ENCODE peak calls at places on chromosomes 1 and 21, in seven cellular contexts. Z is left ventricle myocardium inferior, L is right lobe of liver, T is GM12878, A is keratinocyte, F is BE2C, B is ovary. G is an unnamed sample. For H3K4me1, the result is how much of the 10 kb centered on the place peaks cover.

GRCh38 chr1:235649722-235650163 is at the start of gene GNG4:
- DNase-seq in Z (no peak), L (no peak), T (no peak), A (no peak), F (peak), B (peak), G (no peak)

GRCh38 chr1:246801241-246802020 is 77.2 kb downstream of the SCCPDH start:
- DNase-seq in Z (no peak), L (no peak), T (no peak), A (no peak), F (peak), B (no peak), G (no peak)

GRCh38 chr1:64624446-64624766 is 120.5 kb upstream of the RAVER2 start:
- DNase-seq in Z (no peak), L (no peak), T (no peak), A (no peak), F (no peak), B (no peak), G (peak)

GRCh38 chr21:41576010-41576615 is 68.2 kb upstream of the TMPRSS2 start:
- DNase-seq in Z (no peak), L (no peak), T (no peak), A (no peak), F (no peak), B (no peak), G (no peak)

GRCh38 chr1:162230096-162230495 is 146.6 kb downstream of the SPATA46 start:
- DNase-seq in Z (peak), L (peak), T (no peak), A (no peak), F (peak), B (no peak), G (no peak)

GRCh38 chr1:248373761-248374160 is 1.8 kb upstream of the OR2T6 start:
- DNase-seq in Z (no peak), L (no peak), T (no peak), A (no peak), F (no peak), B (no peak), G (no peak)

GRCh38 chr1:20158358-20159070 is 19.4 kb downstream of the PLA2G2F start:
- DNase-seq in Z (no peak), L (no peak), T (no peak), A (no peak), F (no peak), B (no peak), G (no peak)

GRCh38 chr1:236978740-236979139 is 25.5 kb downstream of the MT1HL1 start:
- DNase-seq in Z (no peak), L (no peak), T (no peak), A (no peak), F (no peak), B (no peak), G (no peak)

GRCh38 chr1:46488343-46489168 is 1.1 kb upstream of the DMBX1 start:
- DNase-seq in Z (no peak), L (peak), T (no peak), A (no peak), F (no peak), B (no peak), G (no peak)

DNA sequence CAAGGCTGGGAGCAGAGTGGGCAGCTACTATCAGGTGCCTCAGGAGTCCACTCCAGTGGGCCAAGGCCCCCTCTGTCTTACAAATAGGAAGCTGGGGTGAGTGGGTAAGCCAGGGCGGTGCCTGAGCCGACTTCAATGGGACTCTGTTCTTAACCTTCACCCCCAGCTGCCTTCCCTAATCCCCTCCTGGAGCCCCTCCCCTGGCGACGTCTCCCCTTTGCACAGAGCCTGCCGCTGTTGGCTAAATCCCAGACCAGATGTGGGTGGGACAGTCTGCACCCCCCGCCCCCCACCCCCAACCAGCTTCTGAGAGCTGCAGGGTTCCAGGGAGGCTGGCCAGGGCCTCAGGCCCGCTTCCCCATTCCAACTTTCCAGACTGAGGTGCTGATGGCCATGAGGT is 6.6 kb downstream of the COL8A2 start:
- DNase-seq in Z (no peak), L (no peak), T (no peak), A (no peak), F (no peak), B (no peak), G (no peak)
- H3K4me1 ChIP-seq in Z (under half), L (under half), T (under half), A (under half), F (under half), B (under half), G (half or more)

GRCh38 chr1:1236945-1237873 is 5.2 kb downstream of the B3GALT6 start:
- DNase-seq in Z (no peak), L (no peak), T (no peak), A (no peak), F (no peak), B (no peak), G (no peak)
- TF ChIP-seq CTCF in Z (no peak), L (no peak), T (no peak), A (no peak), F (no peak), B (no peak), G (no peak)

GRCh38 chr21:42670058-42670830 is 16.8 kb downstream of the PDE9A start:
- DNase-seq in Z (no peak), L (no peak), T (no peak), A (no peak), F (no peak), B (no peak), G (no peak)

GRCh38 chr21:42668193-42668592 is 14.8 kb downstream of the PDE9A start:
- DNase-seq in Z (no peak), L (no peak), T (no peak), A (no peak), F (no peak), B (no peak), G (no peak)

GRCh38 chr21:42669069-42669468 is 15.6 kb downstream of the PDE9A start:
- DNase-seq in Z (peak), L (no peak), T (no peak), A (no peak), F (no peak), B (peak), G (no peak)

GRCh38 chr21:42666918-42667317 is 13.5 kb downstream of the PDE9A start:
- DNase-seq in Z (no peak), L (no peak), T (no peak), A (no peak), F (no peak), B (no peak), G (no peak)

DNA sequence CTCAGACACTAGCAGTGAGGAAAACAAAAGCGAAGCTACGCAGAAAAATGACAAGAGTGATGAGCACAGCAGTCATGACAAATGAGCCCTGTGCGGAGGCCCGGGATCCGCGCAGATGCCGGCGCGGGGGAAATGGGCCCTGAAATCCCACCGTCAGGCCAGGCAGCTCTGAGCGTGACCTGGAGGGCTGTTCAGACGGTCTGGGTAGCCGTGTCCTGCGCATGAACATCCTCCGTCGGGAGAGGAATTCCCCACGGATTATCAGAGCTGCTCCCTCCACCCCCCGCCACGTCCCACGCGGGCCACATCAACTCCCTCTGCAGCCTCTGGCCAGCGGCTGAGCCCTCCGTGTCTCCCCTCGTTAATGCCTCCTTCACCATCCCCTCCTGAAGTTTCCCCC is 15.2 kb downstream of the PDE9A start:
- DNase-seq in Z (no peak), L (no peak), T (no peak), A (no peak), F (no peak), B (no peak), G (no peak)
- H3K4me1 ChIP-seq in Z (under half), L (under half), T (under half), A (under half), F (under half), B (under half), G (under half)

GRCh38 chr1:32963746-32964460 is 706 bp downstream of the RNF19B start:
- DNase-seq in Z (peak), L (peak), T (no peak), A (peak), F (peak), B (peak), G (peak)
- TF ChIP-seq CTCF in Z (peak), L (peak), T (no peak), A (no peak), F (no peak), B (no peak), G (no peak)

GRCh38 chr1:54367613-54368012 is 38.6 kb downstream of the SSBP3 start:
- DNase-seq in Z (no peak), L (no peak), T (no peak), A (no peak), F (no peak), B (no peak), G (no peak)

GRCh38 chr1:54372978-54373377 is 33.2 kb downstream of the SSBP3 start:
- DNase-seq in Z (no peak), L (no peak), T (peak), A (no peak), F (no peak), B (no peak), G (no peak)

GRCh38 chr1:54371936-54372385 is 34.2 kb downstream of the SSBP3 start:
- DNase-seq in Z (no peak), L (no peak), T (no peak), A (no peak), F (no peak), B (no peak), G (no peak)

GRCh38 chr1:54371038-54371935 is 34.9 kb downstream of the SSBP3 start:
- DNase-seq in Z (no peak), L (peak), T (no peak), A (no peak), F (no peak), B (no peak), G (no peak)

DNA sequence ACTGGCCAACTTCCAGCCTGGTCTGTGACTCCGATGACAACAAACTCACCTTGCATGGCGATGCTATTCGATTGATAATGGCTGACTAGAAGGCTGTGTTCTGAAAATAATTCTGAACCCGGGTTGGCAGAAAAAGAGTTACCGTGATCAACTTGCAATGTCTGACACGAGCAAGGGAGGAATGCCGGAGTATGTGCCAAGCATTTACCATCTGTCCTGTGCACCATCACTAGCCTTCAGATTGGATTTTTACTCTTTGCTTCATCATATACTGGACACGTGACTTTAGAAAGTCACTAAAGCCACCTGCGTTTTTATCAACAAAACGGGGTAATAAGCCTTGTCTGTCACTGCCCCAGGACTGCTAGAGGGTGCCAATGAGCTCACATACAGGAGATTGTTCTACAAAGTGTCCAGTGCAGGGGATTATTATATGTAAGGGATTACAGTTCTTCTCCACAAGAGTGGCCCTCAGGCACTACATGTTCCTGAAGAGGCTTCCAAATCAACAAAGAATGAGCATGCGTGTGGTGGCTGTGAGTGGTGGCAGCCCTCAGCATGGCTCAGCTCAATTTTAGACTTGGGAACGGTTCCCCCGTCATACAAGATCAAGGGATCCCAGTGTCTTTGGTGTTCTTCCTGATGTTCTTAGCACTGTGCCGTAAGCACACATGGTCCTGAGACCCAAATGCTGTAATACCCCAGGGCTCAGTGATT is 35.7 kb downstream of the SSBP3 start:
- DNase-seq in Z (no peak), L (no peak), T (no peak), A (no peak), F (no peak), B (no peak), G (no peak)
- H3K4me1 ChIP-seq in Z (half or more), L (under half), T (under half), A (under half), F (under half), B (under half), G (half or more)

DNA sequence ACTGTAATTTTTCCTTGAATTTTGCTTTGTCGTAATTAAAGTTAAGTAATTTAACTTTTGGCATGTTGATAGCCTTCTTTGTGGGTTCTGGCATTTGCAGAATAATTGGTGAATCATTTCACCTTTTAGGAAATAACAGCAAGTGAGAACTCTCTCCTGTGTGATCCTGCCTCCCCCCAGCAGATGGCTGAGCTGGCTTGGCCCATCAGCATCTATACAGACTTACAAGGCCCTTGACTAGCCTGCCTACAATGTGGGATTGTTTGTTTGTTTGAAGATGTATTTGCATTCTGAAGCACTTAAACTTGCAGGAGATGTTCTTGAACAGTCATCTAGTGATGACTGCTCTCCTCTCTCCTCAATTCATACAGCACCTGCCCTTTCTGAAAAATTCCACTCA is 55.9 kb downstream of the MACO1 start:
- DNase-seq in Z (no peak), L (no peak), T (no peak), A (no peak), F (no peak), B (no peak), G (no peak)
- TF ChIP-seq CTCF in Z (no peak), L (no peak), T (no peak), A (peak), F (peak), B (no peak), G (no peak)

GRCh38 chr1:9419642-9420041 is 119.6 kb upstream of the SLC25A33 start:
- DNase-seq in Z (no peak), L (no peak), T (no peak), A (no peak), F (no peak), B (no peak), G (no peak)

GRCh38 chr1:9421533-9421873 is 117.8 kb upstream of the SLC25A33 start:
- DNase-seq in Z (no peak), L (no peak), T (no peak), A (no peak), F (no peak), B (no peak), G (no peak)

GRCh38 chr1:9422321-9422720 is 116.9 kb upstream of the SLC25A33 start:
- DNase-seq in Z (no peak), L (no peak), T (no peak), A (no peak), F (no peak), B (no peak), G (no peak)

GRCh38 chr1:9422921-9423505 is 116.3 kb upstream of the SLC25A33 start:
- DNase-seq in Z (no peak), L (no peak), T (no peak), A (no peak), F (no peak), B (no peak), G (no peak)

DNA sequence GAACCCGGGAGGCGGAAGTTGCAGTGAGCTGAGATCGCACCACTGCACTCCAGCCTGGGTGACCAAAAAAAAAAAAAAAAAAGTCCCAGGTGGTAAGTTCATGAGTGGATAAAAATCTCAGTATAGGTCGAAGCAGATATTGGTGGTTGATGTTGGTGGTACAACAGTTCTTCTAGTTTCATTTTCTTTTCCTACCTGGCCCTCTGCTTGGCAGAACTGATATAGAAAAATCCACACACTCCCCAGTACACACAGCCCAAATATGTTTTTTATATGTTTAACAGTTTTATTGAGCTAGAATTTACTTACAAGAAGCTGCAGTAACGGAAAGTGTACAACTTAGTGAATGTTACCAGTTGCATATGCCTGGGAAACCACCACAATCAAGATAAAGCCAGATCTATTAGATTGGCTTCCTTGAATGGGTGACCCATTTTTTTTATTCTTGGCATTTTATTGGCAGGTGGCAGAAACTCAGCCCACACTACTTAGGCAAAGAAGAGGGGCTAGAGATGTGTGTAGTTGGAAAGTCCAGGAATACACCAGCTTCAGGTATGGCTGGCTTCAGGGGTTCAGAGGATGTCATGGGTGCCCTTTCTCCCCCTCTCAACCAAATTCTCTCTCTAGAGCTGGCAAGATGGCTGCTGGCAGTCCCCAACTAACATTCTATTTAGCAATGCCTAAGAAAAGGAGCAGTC is 118.3 kb upstream of the SLC25A33 start:
- DNase-seq in Z (no peak), L (no peak), T (no peak), A (no peak), F (no peak), B (no peak), G (no peak)
- H3K4me1 ChIP-seq in Z (under half), L (under half), T (half or more), A (under half), F (under half), B (under half), G (under half)

G was measured in tibial artery.